ENCODE peak calls at places on chromosomes 3 and 15, in four cellular contexts. One of them, this sample, is unnamed. For H3K4me1, the result is how much of the 10 kb centered on the place peaks cover.

GRCh38 chr15:56866798-56867197 is 51.6 kb upstream of the TCF12 start:
- DNase-seq in heart left ventricle: no peak
- DNase-seq in SJSA1: no peak
- DNase-seq in HCT116: no peak
- DNase-seq in this sample: no peak

GRCh38 chr3:13016083-13016725 is 57.0 kb downstream of the IQSEC1 start:
- DNase-seq in HCT116: no peak
- DNase-seq in SJSA1: no peak
- DNase-seq in heart left ventricle: peak
- DNase-seq in this sample: no peak

GRCh38 chr15:71191296-71191695 is 76.0 kb downstream of the THSD4 start:
- DNase-seq in HCT116: no peak
- DNase-seq in SJSA1: no peak
- DNase-seq in heart left ventricle: no peak
- DNase-seq in this sample: no peak

GRCh38 chr3:195815169-195815771 is 3.5 kb upstream of the MUC4 start:
- DNase-seq in HCT116: peak
- DNase-seq in SJSA1: no peak
- DNase-seq in heart left ventricle: no peak
- DNase-seq in this sample: no peak

GRCh38 chr15:63042879-63043340 is 363 bp downstream of the TPM1 start:
- DNase-seq in HCT116: no peak
- DNase-seq in heart left ventricle: no peak
- DNase-seq in SJSA1: no peak
- DNase-seq in this sample: peak

GRCh38 chr15:49038382-49038781 is 7.9 kb downstream of the SECISBP2L start:
- DNase-seq in heart left ventricle: no peak
- DNase-seq in HCT116: no peak
- DNase-seq in SJSA1: no peak
- DNase-seq in this sample: no peak

GRCh38 chr15:42141795-42142667 is 14.4 kb downstream of the PLA2G4F start:
- DNase-seq in SJSA1: no peak
- DNase-seq in heart left ventricle: no peak
- DNase-seq in HCT116: no peak
- DNase-seq in this sample: no peak

GRCh38 chr15:85314653-85315052 is 65.8 kb upstream of the AKAP13 start:
- DNase-seq in heart left ventricle: no peak
- DNase-seq in SJSA1: no peak
- DNase-seq in HCT116: no peak
- DNase-seq in this sample: no peak

GRCh38 chr3:188349963-188350332 is 196.0 kb downstream of the LPP start:
- DNase-seq in heart left ventricle: no peak
- DNase-seq in HCT116: no peak
- DNase-seq in SJSA1: no peak
- DNase-seq in this sample: no peak

GRCh38 chr3:13479332-13479581 is 849 bp upstream of the HDAC11 start:
- DNase-seq in heart left ventricle: peak
- DNase-seq in HCT116: no peak
- DNase-seq in SJSA1: no peak
- DNase-seq in this sample: no peak

GRCh38 chr3:10008588-10009344 is 17.5 kb upstream of the FANCD2 start:
- DNase-seq in HCT116: no peak
- DNase-seq in heart left ventricle: peak
- DNase-seq in SJSA1: peak
- DNase-seq in this sample: no peak

GRCh38 chr3:45817788-45818523 is 21.6 kb upstream of the SLC6A20 start:
- DNase-seq in SJSA1: no peak
- DNase-seq in heart left ventricle: no peak
- DNase-seq in HCT116: peak
- DNase-seq in this sample: peak

GRCh38 chr15:62799037-62799436 is 243.5 kb upstream of the TPM1 start:
- DNase-seq in HCT116: no peak
- DNase-seq in SJSA1: no peak
- DNase-seq in heart left ventricle: peak
- DNase-seq in this sample: no peak

GRCh38 chr15:76340198-76340801 is 3.7 kb downstream of the ISL2 start:
- DNase-seq in HCT116: no peak
- DNase-seq in heart left ventricle: no peak
- DNase-seq in SJSA1: no peak
- DNase-seq in this sample: peak

DNA sequence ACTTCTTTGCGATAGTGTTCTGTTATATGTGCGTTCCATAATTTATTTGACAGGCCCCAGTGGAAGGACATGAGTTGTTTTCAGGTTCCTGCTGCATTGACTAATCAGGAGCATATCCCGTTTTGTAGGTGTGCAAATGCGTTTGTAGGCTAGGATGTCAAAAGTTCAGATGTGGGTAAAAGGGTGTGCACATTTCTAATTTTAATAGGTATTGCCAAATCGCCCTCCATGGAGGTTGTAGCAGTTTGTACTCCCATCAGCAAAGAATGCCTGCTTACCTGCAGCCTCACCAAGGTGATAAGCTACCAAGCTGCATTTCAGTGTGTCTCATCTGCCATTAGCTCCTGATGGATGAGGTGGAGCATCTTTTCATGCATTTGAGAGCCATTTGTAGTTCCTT is 36.3 kb downstream of the KLF13 start:
- DNase-seq in heart left ventricle: no peak
- DNase-seq in SJSA1: no peak
- DNase-seq in HCT116: no peak
- DNase-seq in this sample: no peak
- H3K4me1 ChIP-seq in heart left ventricle: half or more
- H3K4me1 ChIP-seq in SJSA1: under half
- H3K4me1 ChIP-seq in HCT116: under half
- H3K4me1 ChIP-seq in this sample: under half

GRCh38 chr3:29282431-29283296 is 1.8 kb downstream of the RBMS3 start:
- DNase-seq in HCT116: no peak
- DNase-seq in heart left ventricle: no peak
- DNase-seq in SJSA1: peak
- DNase-seq in this sample: peak

GRCh38 chr3:29285356-29286070 is 4.6 kb downstream of the RBMS3 start:
- DNase-seq in SJSA1: no peak
- DNase-seq in HCT116: no peak
- DNase-seq in heart left ventricle: no peak
- DNase-seq in this sample: peak

GRCh38 chr3:29283297-29283681 is 2.4 kb downstream of the RBMS3 start:
- DNase-seq in SJSA1: no peak
- DNase-seq in heart left ventricle: no peak
- DNase-seq in HCT116: no peak
- DNase-seq in this sample: no peak

GRCh38 chr3:29283739-29284138 is 2.9 kb downstream of the RBMS3 start:
- DNase-seq in HCT116: no peak
- DNase-seq in SJSA1: no peak
- DNase-seq in heart left ventricle: no peak
- DNase-seq in this sample: no peak

GRCh38 chr3:29284578-29284977 is 3.7 kb downstream of the RBMS3 start:
- DNase-seq in SJSA1: no peak
- DNase-seq in HCT116: no peak
- DNase-seq in heart left ventricle: no peak
- DNase-seq in this sample: no peak
- H3K4me1 ChIP-seq in SJSA1: under half
- H3K4me1 ChIP-seq in HCT116: under half
- H3K4me1 ChIP-seq in heart left ventricle: under half
- H3K4me1 ChIP-seq in this sample: under half

DNA sequence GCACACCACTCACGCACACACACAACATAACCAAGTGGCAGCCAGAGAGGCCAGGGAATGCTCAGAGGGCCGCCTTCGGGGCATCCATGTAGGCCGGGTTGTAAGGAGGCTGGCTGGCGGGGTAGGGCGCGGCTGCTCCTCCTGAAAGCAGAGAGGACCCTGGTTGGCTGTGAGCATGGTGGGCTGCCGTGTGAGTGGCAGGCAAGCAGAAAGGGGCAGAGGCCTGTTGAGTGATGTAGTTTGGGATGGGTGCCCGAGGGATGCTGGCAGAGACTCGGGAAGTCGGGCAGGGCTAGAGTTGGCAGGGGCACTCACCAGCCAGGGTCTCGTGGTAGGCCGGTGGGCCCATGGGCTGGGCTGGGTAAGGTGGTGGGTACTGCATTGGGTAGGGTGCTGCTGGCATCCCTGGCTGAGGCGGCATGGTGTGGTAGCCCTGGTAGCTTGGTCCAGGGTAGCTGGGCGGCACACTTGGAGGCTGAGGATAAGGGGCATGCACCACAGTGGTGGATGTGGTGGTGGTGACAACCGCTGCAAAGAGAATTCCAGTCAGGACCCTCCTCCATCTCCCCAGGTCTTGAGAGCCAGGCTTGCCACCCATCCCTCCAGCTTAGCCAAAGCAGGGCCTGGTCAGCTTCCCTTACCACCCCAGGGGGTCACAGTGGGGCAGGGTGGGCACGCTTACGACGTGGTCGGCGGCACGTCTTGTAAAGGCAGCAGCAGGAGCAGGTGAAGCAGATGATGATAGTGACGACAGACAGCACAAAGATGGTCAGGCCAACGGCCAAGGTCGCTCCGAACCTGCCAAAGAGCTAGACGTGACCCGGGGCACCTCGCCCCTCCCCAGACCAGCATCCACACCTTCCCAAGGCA is 22.7 kb downstream of the ATRIP start:
- DNase-seq in SJSA1: no peak
- DNase-seq in heart left ventricle: no peak
- DNase-seq in HCT116: no peak
- DNase-seq in this sample: no peak
- H3K4me1 ChIP-seq in SJSA1: under half
- H3K4me1 ChIP-seq in heart left ventricle: under half
- H3K4me1 ChIP-seq in HCT116: under half
- H3K4me1 ChIP-seq in this sample: under half

DNA sequence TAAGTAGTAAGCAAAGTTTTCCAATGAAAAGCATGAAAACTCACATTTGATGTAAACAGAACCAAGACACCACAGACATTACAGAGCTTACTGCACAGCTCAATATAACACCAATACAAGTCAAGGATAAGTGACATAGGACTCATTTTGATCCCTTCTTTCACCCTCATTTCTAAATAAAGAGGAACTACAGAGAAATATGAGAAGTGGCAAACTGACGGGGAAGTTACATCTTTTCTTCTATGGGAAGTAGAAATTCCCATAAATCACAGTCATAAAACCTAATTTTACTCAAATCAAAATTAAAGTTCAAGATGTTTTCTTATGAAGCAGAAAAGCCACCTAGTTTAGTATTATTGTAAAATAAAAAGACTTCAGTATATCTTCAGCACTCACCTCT is 3.8 kb downstream of the ATG3 start:
- DNase-seq in HCT116: no peak
- DNase-seq in heart left ventricle: no peak
- DNase-seq in SJSA1: no peak
- DNase-seq in this sample: no peak
- H3K4me1 ChIP-seq in HCT116: under half
- H3K4me1 ChIP-seq in heart left ventricle: under half
- H3K4me1 ChIP-seq in SJSA1: under half
- H3K4me1 ChIP-seq in this sample: under half